ENCODE peak calls at places on chromosomes 12 and 14, in seven cellular contexts. One of them, this sample, is unnamed.

GRCh38 chr12:113569841-113570240 is 98.2 kb upstream of the LHX5 start:
- DNase-seq in K562: no peak
- DNase-seq in sigmoid colon: no peak
- DNase-seq in GM12878: no peak
- DNase-seq in stomach: no peak
- DNase-seq in A549: no peak
- DNase-seq in H1: no peak
- DNase-seq in this sample: peak

GRCh38 chr12:30794591-30795409 is 40.0 kb upstream of the CAPRIN2 start:
- DNase-seq in A549: peak
- DNase-seq in sigmoid colon: no peak
- DNase-seq in H1: no peak
- DNase-seq in K562: peak
- DNase-seq in GM12878: no peak
- DNase-seq in stomach: no peak
- DNase-seq in this sample: no peak

GRCh38 chr14:91252901-91253794 is 8.6 kb upstream of the GPR68 start:
- DNase-seq in A549: no peak
- DNase-seq in GM12878: no peak
- DNase-seq in K562: peak
- DNase-seq in H1: peak
- DNase-seq in sigmoid colon: no peak
- DNase-seq in stomach: peak
- DNase-seq in this sample: peak

GRCh38 chr12:22231836-22232235 is 102.7 kb downstream of the ST8SIA1 start:
- DNase-seq in K562: no peak
- DNase-seq in sigmoid colon: no peak
- DNase-seq in GM12878: no peak
- DNase-seq in A549: peak
- DNase-seq in H1: no peak
- DNase-seq in stomach: no peak
- DNase-seq in this sample: no peak

GRCh38 chr12:124742702-124743101 is 121.0 kb downstream of the SCARB1 start:
- DNase-seq in H1: no peak
- DNase-seq in A549: no peak
- DNase-seq in GM12878: no peak
- DNase-seq in K562: no peak
- DNase-seq in stomach: no peak
- DNase-seq in sigmoid colon: no peak
- DNase-seq in this sample: no peak

GRCh38 chr12:74317078-74317581 is 220.5 kb upstream of the ATXN7L3B start:
- DNase-seq in A549: peak
- DNase-seq in H1: no peak
- DNase-seq in sigmoid colon: no peak
- DNase-seq in stomach: no peak
- DNase-seq in K562: peak
- DNase-seq in GM12878: no peak
- DNase-seq in this sample: no peak

GRCh38 chr12:58922849-58923248 is 2.5 kb upstream of the LRIG3 start:
- DNase-seq in sigmoid colon: no peak
- DNase-seq in A549: peak
- DNase-seq in stomach: no peak
- DNase-seq in GM12878: no peak
- DNase-seq in H1: no peak
- DNase-seq in K562: no peak
- DNase-seq in this sample: no peak

GRCh38 chr12:63079791-63080395 is 71.1 kb downstream of the AVPR1A start:
- DNase-seq in K562: no peak
- DNase-seq in sigmoid colon: no peak
- DNase-seq in H1: no peak
- DNase-seq in GM12878: no peak
- DNase-seq in stomach: no peak
- DNase-seq in A549: no peak
- DNase-seq in this sample: no peak

GRCh38 chr12:56931474-56931978 is 2.7 kb downstream of the SDR9C7 start:
- DNase-seq in sigmoid colon: no peak
- DNase-seq in stomach: no peak
- DNase-seq in A549: peak
- DNase-seq in H1: peak
- DNase-seq in GM12878: no peak
- DNase-seq in K562: peak
- DNase-seq in this sample: no peak

GRCh38 chr12:116534341-116535121 is 24.6 kb upstream of the MAP1LC3B2 start:
- DNase-seq in K562: peak
- DNase-seq in A549: no peak
- DNase-seq in stomach: no peak
- DNase-seq in sigmoid colon: peak
- DNase-seq in H1: peak
- DNase-seq in GM12878: no peak
- DNase-seq in this sample: peak

GRCh38 chr14:74421997-74422396 is 4.0 kb downstream of the SYNDIG1L start:
- DNase-seq in stomach: no peak
- DNase-seq in GM12878: no peak
- DNase-seq in K562: no peak
- DNase-seq in H1: no peak
- DNase-seq in A549: no peak
- DNase-seq in sigmoid colon: no peak
- DNase-seq in this sample: no peak
- TF ChIP-seq EP300 in stomach: no peak
- TF ChIP-seq EP300 in GM12878: no peak
- TF ChIP-seq EP300 in K562: no peak
- TF ChIP-seq EP300 in H1: no peak
- TF ChIP-seq EP300 in A549: no peak
- TF ChIP-seq EP300 in sigmoid colon: no peak
- TF ChIP-seq EP300 in this sample: no peak

GRCh38 chr14:65991124-65991523 is 495.0 kb upstream of the CCDC196 start:
- DNase-seq in H1: no peak
- DNase-seq in sigmoid colon: no peak
- DNase-seq in stomach: no peak
- DNase-seq in GM12878: no peak
- DNase-seq in A549: no peak
- DNase-seq in K562: no peak
- DNase-seq in this sample: no peak
- H3K27ac ChIP-seq in H1: no peak
- H3K27ac ChIP-seq in sigmoid colon: no peak
- H3K27ac ChIP-seq in stomach: no peak
- H3K27ac ChIP-seq in GM12878: no peak
- H3K27ac ChIP-seq in A549: no peak
- H3K27ac ChIP-seq in K562: no peak
- H3K27ac ChIP-seq in this sample: no peak

GRCh38 chr14:54108481-54109471 is 152.2 kb upstream of the BMP4 start:
- DNase-seq in A549: peak
- DNase-seq in H1: no peak
- DNase-seq in sigmoid colon: no peak
- DNase-seq in GM12878: no peak
- DNase-seq in stomach: no peak
- DNase-seq in K562: no peak
- DNase-seq in this sample: no peak
- TF ChIP-seq EP300 in A549: no peak
- TF ChIP-seq EP300 in H1: no peak
- TF ChIP-seq EP300 in sigmoid colon: no peak
- TF ChIP-seq EP300 in GM12878: no peak
- TF ChIP-seq EP300 in stomach: no peak
- TF ChIP-seq EP300 in K562: no peak
- TF ChIP-seq EP300 in this sample: no peak

DNA sequence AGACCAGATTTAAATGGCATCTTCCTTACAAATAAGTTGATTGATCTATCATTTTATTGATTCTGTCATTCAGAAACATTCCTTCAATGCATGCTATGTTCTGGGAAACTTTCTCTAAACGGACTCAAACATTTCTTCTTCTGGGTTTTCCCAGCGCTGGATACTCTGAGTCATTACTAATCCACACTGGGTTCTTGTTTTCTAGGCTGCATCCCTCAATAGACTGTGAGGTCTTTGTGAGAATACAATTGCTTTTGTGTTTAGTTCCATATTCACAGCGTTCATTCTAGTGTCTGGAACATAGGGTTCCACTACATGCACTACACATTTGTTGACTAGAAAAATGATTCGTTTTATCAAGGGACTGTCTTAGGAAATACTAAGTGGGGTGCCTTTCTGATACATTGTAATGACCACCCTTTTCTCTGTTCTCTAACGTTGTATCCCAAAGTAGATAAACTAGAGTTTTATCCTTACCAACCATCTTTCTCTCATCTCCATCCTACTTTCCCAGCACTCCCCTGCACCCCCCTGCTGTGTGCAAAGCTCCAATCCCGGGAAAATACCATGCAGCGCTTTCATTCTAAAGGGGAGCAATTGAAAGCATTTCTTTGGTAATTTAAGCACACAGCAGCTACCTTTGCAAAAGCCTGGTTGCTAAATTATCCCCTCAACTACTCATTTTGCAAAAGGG is 878.7 kb downstream of the DIO2 start:
- DNase-seq in H1: peak
- DNase-seq in A549: no peak
- DNase-seq in sigmoid colon: no peak
- DNase-seq in K562: no peak
- DNase-seq in stomach: no peak
- DNase-seq in GM12878: no peak
- DNase-seq in this sample: no peak
- H3K27ac ChIP-seq in H1: no peak
- H3K27ac ChIP-seq in A549: no peak
- H3K27ac ChIP-seq in sigmoid colon: peak
- H3K27ac ChIP-seq in K562: no peak
- H3K27ac ChIP-seq in stomach: no peak
- H3K27ac ChIP-seq in GM12878: no peak
- H3K27ac ChIP-seq in this sample: no peak

This sample was measured in upper lobe of left lung.